ENCODE peak calls at places on chromosomes 6 and 20, in six cellular contexts. K is transverse colon, L is K562, R is SK-N-SH, N is H1, E is sigmoid colon. G is an unnamed sample.

GRCh38 chr20:3729811-3730550 is 2.5 kb upstream of the HSPA12B start:
- DNase-seq in K (no peak), L (no peak), R (no peak), N (no peak), E (peak), G (no peak)

GRCh38 chr6:37774028-37774680 is 45.4 kb upstream of the ZFAND3 start:
- DNase-seq in K (no peak), L (no peak), R (no peak), N (no peak), E (no peak), G (no peak)

GRCh38 chr20:32972181-32973076 is 31.8 kb downstream of the SUN5 start:
- DNase-seq in K (peak), L (no peak), R (no peak), N (peak), E (peak), G (peak)

GRCh38 chr6:136517582-136517981 is 32.6 kb downstream of the MAP7 start:
- DNase-seq in K (no peak), L (no peak), R (no peak), N (no peak), E (no peak), G (no peak)

GRCh38 chr6:107491059-107491609 is 1.2 kb downstream of the SOBP start:
- DNase-seq in K (peak), L (no peak), R (peak), N (peak), E (peak), G (no peak)

GRCh38 chr6:33123732-33124524 is 48.1 kb downstream of the HLA-DPB1 start:
- DNase-seq in K (no peak), L (peak), R (peak), N (no peak), E (no peak), G (no peak)

GRCh38 chr6:45942953-45943352 is 72.7 kb downstream of the CLIC5 start:
- DNase-seq in K (no peak), L (no peak), R (no peak), N (no peak), E (no peak), G (no peak)

GRCh38 chr6:100339574-100340255 is 125.0 kb downstream of the SIM1 start:
- DNase-seq in K (no peak), L (no peak), R (no peak), N (no peak), E (no peak), G (no peak)

GRCh38 chr6:99425647-99426453 is 742 bp upstream of the PNISR start:
- DNase-seq in K (peak), L (peak), R (peak), N (peak), E (peak), G (peak)

GRCh38 chr6:34538581-34538980 is 17.5 kb downstream of the SPDEF start:
- DNase-seq in K (no peak), L (no peak), R (no peak), N (no peak), E (no peak), G (no peak)

GRCh38 chr6:12280458-12280857 is 9.7 kb upstream of the EDN1 start:
- DNase-seq in K (no peak), L (no peak), R (no peak), N (no peak), E (no peak), G (no peak)

GRCh38 chr6:139713911-139714527 is 339.6 kb upstream of the CITED2 start:
- DNase-seq in K (no peak), L (no peak), R (no peak), N (no peak), E (no peak), G (no peak)

GRCh38 chr6:7200598-7201443 is 93.1 kb downstream of the RREB1 start:
- DNase-seq in K (peak), L (no peak), R (no peak), N (no peak), E (no peak), G (no peak)

GRCh38 chr6:1079525-1079924 is 232.4 kb upstream of the FOXQ1 start:
- DNase-seq in K (no peak), L (no peak), R (no peak), N (no peak), E (no peak), G (no peak)

GRCh38 chr6:170470673-170471072 is 82.4 kb downstream of the PSMB1 start:
- DNase-seq in K (no peak), L (no peak), R (no peak), N (no peak), E (no peak), G (no peak)

GRCh38 chr6:83827050-83827449 is 26.1 kb upstream of the RIPPLY2 start:
- DNase-seq in K (no peak), L (no peak), R (no peak), N (no peak), E (no peak), G (no peak)

GRCh38 chr6:37137881-37138568 is 31.9 kb upstream of the PIM1 start:
- DNase-seq in K (no peak), L (peak), R (no peak), N (peak), E (no peak), G (no peak)

GRCh38 chr6:74222768-74223321 is 526.8 kb downstream of the CD109 start:
- DNase-seq in K (no peak), L (no peak), R (no peak), N (peak), E (no peak), G (no peak)

GRCh38 chr6:110239516-110240265 is 59.5 kb downstream of the CDC40 start:
- DNase-seq in K (no peak), L (no peak), R (no peak), N (no peak), E (no peak), G (no peak)

GRCh38 chr6:128017288-128017687 is 116.4 kb upstream of the THEMIS start:
- DNase-seq in K (no peak), L (no peak), R (no peak), N (no peak), E (no peak), G (no peak)

GRCh38 chr6:78995946-78996345 is 82.1 kb downstream of the PHIP start:
- DNase-seq in K (no peak), L (no peak), R (no peak), N (no peak), E (no peak), G (no peak)

GRCh38 chr6:14131579-14131978 is 14.0 kb downstream of the CD83 start:
- DNase-seq in K (no peak), L (no peak), R (no peak), N (no peak), E (no peak), G (no peak)

GRCh38 chr6:114040871-114041270 is 69.9 kb upstream of the HDAC2 start:
- DNase-seq in K (no peak), L (no peak), R (no peak), N (no peak), E (no peak), G (no peak)

GRCh38 chr6:170445984-170446383 is 107.1 kb downstream of the PSMB1 start:
- DNase-seq in K (no peak), L (no peak), R (no peak), N (no peak), E (no peak), G (no peak)

GRCh38 chr6:31765910-31766794 is 3.7 kb downstream of the SAPCD1 start:
- DNase-seq in K (no peak), L (peak), R (peak), N (peak), E (no peak), G (no peak)

GRCh38 chr6:83985308-83985713 is 48.3 kb upstream of the MRAP2 start:
- DNase-seq in K (no peak), L (peak), R (no peak), N (no peak), E (no peak), G (no peak)

GRCh38 chr6:38212579-38212978 is 393.1 kb downstream of the ZFAND3 start:
- DNase-seq in K (no peak), L (no peak), R (no peak), N (no peak), E (no peak), G (peak)

GRCh38 chr6:41577865-41578713 is 31.9 kb downstream of the FOXP4 start:
- DNase-seq in K (no peak), L (peak), R (peak), N (no peak), E (no peak), G (no peak)

GRCh38 chr6:18491303-18492090 is 104.3 kb downstream of the RNF144B start:
- DNase-seq in K (no peak), L (no peak), R (no peak), N (no peak), E (no peak), G (peak)

GRCh38 chr20:54345301-54345724 is 130.1 kb upstream of the DOK5 start:
- DNase-seq in K (no peak), L (no peak), R (no peak), N (no peak), E (no peak), G (no peak)

GRCh38 chr6:3751019-3751729 is at the start of gene PXDC1:
- DNase-seq in K (no peak), L (no peak), R (no peak), N (peak), E (no peak), G (no peak)

GRCh38 chr6:101730954-101731353 is 337.4 kb downstream of the GRIK2 start:
- DNase-seq in K (no peak), L (no peak), R (no peak), N (no peak), E (no peak), G (no peak)

GRCh38 chr6:148776321-148776966 is 29.6 kb downstream of the UST start:
- DNase-seq in K (no peak), L (no peak), R (no peak), N (no peak), E (no peak), G (no peak)

GRCh38 chr6:30819287-30819917 is 64.9 kb upstream of the DDR1 start:
- DNase-seq in K (no peak), L (no peak), R (no peak), N (no peak), E (no peak), G (no peak)

GRCh38 chr6:52590634-52590985 is 13.8 kb upstream of the TRAM2 start:
- DNase-seq in K (no peak), L (no peak), R (no peak), N (no peak), E (no peak), G (no peak)

GRCh38 chr6:161618816-161619454 is 345.1 kb upstream of the AGPAT4 start:
- DNase-seq in K (no peak), L (no peak), R (peak), N (no peak), E (no peak), G (no peak)

GRCh38 chr6:10048370-10049297 is 366.2 kb downstream of the TFAP2A start:
- DNase-seq in K (no peak), L (no peak), R (no peak), N (no peak), E (no peak), G (no peak)
- TF ChIP-seq CTCF in K (no peak), L (no peak), R (no peak), N (no peak), E (no peak), G (no peak)

DNA sequence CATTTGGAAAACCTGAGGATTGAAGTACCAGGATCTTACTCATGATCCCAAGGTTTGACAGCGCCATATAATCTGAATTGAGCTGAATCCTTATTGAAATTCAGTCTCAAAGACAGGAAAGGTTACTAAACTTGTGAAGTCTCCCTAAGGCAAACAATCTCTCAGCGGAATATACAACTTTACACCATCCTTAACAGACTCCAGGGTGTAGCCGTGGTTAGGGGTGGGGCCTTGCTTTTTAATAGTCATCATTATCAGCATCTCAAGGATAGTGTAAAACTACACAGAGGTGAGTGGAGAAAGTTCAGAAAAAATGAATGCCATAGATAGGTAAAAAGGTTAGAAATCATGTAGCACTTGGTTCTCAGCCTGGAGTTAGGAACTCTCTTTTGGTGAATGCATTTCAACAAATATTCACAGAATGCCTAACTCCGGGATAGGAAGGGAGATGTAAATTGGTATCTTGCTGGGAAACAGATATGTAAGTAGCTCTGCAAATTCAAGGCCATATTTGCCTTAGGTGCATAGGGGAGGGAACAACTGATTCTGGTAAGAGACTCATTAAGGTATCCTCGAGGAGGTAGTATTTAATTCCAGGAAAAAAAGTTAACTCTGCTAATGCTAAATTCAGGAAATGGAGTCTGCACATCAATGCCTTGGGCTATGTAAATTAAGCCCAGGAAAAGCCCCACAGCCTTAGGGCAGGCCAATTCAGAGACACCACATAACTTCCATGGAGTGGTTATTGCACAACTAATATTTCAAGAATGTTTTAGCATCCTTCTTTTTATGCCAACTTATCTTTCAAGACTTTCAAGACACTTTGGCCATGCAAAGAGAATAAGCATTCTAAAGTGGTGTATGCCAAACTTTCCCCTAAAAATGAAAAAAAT is 61.6 kb downstream of the SNAP25 start:
- DNase-seq in K (no peak), L (no peak), R (no peak), N (no peak), E (no peak), G (peak)
- TF ChIP-seq POLR2AphosphoS5 in K (no peak), L (no peak), R (no peak), N (no peak), E (no peak), G (no peak)

DNA sequence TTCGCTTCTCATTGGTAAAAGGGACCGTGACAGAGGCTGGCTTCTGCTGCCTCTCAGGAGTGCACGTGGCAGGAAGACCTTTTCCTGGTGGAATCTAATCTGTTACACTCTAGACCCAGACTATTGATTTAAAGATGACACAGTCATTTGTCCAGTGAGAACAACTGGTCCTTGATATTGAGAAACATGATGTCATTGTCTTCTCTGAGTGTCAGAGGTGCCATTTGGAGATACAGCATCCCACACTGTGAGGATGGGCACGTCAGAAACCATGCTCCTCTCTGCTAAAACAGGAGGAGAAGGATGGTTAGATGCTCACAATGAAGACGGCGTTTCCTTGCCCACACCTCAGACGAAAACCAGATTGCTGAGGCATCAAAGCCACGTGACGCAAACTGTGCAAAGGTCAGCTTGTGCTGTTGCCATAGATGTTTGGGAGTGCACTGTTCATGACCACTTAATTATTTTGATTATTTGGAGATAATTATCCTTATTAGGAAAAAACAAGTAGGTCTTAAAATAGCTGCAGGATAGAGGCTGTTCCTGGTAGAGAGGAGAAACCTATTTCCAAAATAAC is 169.0 kb downstream of the SMOC2 start:
- DNase-seq in K (no peak), L (no peak), R (no peak), N (no peak), E (peak), G (no peak)
- TF ChIP-seq EP300 in K (no peak), L (no peak), R (no peak), N (no peak), E (no peak), G (no peak)

GRCh38 chr6:168390746-168391400 is 50.1 kb upstream of the SMOC2 start:
- DNase-seq in K (no peak), L (no peak), R (no peak), N (no peak), E (no peak), G (no peak)
- TF ChIP-seq CTCF in K (no peak), L (no peak), R (no peak), N (no peak), E (no peak), G (no peak)

GRCh38 chr6:15819226-15819625 is 156.4 kb upstream of the DTNBP1 start:
- DNase-seq in K (no peak), L (no peak), R (no peak), N (no peak), E (no peak), G (no peak)

GRCh38 chr6:15816661-15817060 is 153.8 kb upstream of the DTNBP1 start:
- DNase-seq in K (no peak), L (no peak), R (no peak), N (no peak), E (no peak), G (no peak)

GRCh38 chr6:15817100-15817499 is 154.3 kb upstream of the DTNBP1 start:
- DNase-seq in K (no peak), L (no peak), R (peak), N (no peak), E (no peak), G (no peak)

GRCh38 chr6:15818491-15818890 is 155.7 kb upstream of the DTNBP1 start:
- DNase-seq in K (no peak), L (no peak), R (no peak), N (no peak), E (no peak), G (no peak)

DNA sequence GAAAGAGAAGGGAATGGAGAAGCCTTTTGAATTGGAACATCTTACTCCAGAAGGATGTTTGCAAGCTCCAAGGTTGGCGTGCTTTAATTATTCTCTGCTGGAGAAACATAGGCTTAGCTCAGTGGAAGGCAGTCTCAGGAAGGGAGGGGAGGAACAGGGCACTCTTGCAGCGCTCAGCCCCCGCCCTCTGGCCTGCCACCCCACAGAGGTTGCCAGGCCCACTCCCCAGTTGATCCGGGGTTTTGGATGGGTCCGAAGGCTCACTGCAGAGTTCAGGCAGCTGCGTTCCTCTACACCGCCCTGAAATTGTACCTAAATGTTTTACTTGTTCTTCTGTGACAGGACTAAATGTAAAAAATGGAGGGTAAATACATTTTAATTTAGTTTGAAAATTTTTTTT is 155.2 kb upstream of the DTNBP1 start:
- DNase-seq in K (no peak), L (no peak), R (no peak), N (no peak), E (no peak), G (no peak)
- TF ChIP-seq POLR2AphosphoS5 in K (no peak), L (no peak), R (no peak), N (no peak), E (no peak), G (no peak)

DNA sequence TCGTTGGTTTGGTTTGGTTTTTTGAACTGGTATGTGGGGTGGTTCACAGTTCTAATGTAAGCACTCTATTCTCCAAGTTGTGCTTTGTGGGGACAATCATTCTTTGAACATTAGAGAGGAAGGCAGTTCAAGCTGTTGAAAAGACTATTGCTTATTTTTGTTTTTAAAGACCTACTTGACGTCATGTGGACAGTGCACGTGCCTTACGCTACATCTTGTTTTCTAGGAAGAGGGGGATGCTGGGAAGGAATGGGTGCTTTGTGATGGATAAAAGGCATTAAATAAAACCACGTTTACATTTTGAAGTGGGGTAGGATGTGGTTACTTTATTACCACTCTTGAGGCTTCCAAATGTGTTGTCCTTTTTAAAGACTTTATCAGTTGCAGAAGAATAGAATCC is 168.0 kb downstream of the ZMYND8 start:
- DNase-seq in K (no peak), L (no peak), R (no peak), N (no peak), E (no peak), G (no peak)
- TF ChIP-seq EP300 in K (no peak), L (no peak), R (no peak), N (no peak), E (no peak), G (no peak)